ENCODE peak calls at places on chromosomes 12 and 14, in four cellular contexts. P is WTC11, O is SK-N-SH, X is K562. C is an unnamed sample.
A peak's percentile ranks its signal among the peaks of the same experiment; 100 is the strongest.

GRCh38 chr12:107668320-107668719 is 17.3 kb upstream of the PWP1 start:
- DNase-seq in P (no peak), O (no peak), X (no peak), C (no peak)

GRCh38 chr14:71139058-71139946 is 232.0 kb downstream of the PCNX1 start:
- DNase-seq in P (peak; percentile 78), O (peak; percentile 85), X (peak; percentile 71), C (peak; percentile 17)

GRCh38 chr12:87930033-87930432 is 99.2 kb downstream of the C12orf50 start:
- DNase-seq in P (no peak), O (no peak), X (no peak), C (no peak)

GRCh38 chr12:6554168-6554989 is 1.5 kb downstream of the IFFO1 start:
- DNase-seq in P (peak; percentile 93), O (peak; percentile 89), X (peak; percentile 63), C (no peak)

GRCh38 chr14:65824285-65824977 is 411.9 kb downstream of the FUT8 start:
- DNase-seq in P (peak; percentile 60), O (peak; percentile 70), X (peak; percentile 66), C (peak; percentile 34)

GRCh38 chr12:3149505-3150307 is 72.5 kb downstream of the TSPAN9 start:
- DNase-seq in P (no peak), O (no peak), X (no peak), C (no peak)

GRCh38 chr12:68067762-68068376 is 78.6 kb downstream of the IFNG-AS1 start:
- DNase-seq in P (no peak), O (no peak), X (peak; percentile 10), C (no peak)

GRCh38 chr12:93347054-93347786 is 30.5 kb upstream of the NUDT4 start:
- DNase-seq in P (no peak), O (peak; percentile 47), X (no peak), C (no peak)

GRCh38 chr14:84403585-84403984 is 1126.4 kb upstream of the FLRT2 start:
- DNase-seq in P (peak; percentile 32), O (no peak), X (no peak), C (no peak)

GRCh38 chr14:100307215-100308111 is 1.2 kb upstream of the SLC25A29 start:
- DNase-seq in P (peak; percentile 52), O (peak; percentile 78), X (no peak), C (no peak)

GRCh38 chr12:54591001-54591591 is 2.6 kb upstream of the PPP1R1A start:
- DNase-seq in P (no peak), O (no peak), X (no peak), C (no peak)

GRCh38 chr14:32252030-32252670 is 49.1 kb upstream of the RNU6-8 start:
- DNase-seq in P (peak; percentile 37), O (peak; percentile 76), X (peak; percentile 38), C (peak; percentile 36)

GRCh38 chr12:123150273-123150803 is 552 bp downstream of the PITPNM2 start:
- DNase-seq in P (peak; percentile 32), O (peak; percentile 88), X (peak; percentile 80), C (no peak)

GRCh38 chr14:68476212-68476964 is 316.5 kb downstream of the ZFP36L1 start:
- DNase-seq in P (no peak), O (no peak), X (no peak), C (peak; percentile 93)

GRCh38 chr12:102114212-102114611 is 5.7 kb downstream of the NUP37 start:
- DNase-seq in P (no peak), O (no peak), X (no peak), C (no peak)

GRCh38 chr12:4779749-4780148 is 59.5 kb downstream of the GALNT8 start:
- DNase-seq in P (no peak), O (no peak), X (no peak), C (no peak)

GRCh38 chr14:68947802-68948201 is 31.3 kb downstream of the ACTN1 start:
- DNase-seq in P (no peak), O (no peak), X (no peak), C (no peak)

GRCh38 chr12:15829949-15830348 is 40.8 kb upstream of the EPS8 start:
- DNase-seq in P (no peak), O (no peak), X (no peak), C (no peak)

GRCh38 chr12:112788205-112788604 is 3.3 kb upstream of the RPH3A start:
- DNase-seq in P (peak; percentile 34), O (peak; percentile 39), X (peak; percentile 20), C (no peak)

GRCh38 chr14:101195309-101195724 is 291.8 kb upstream of the RTL1 start:
- DNase-seq in P (no peak), O (no peak), X (no peak), C (no peak)

GRCh38 chr14:69948311-69948710 is 69.1 kb downstream of the SMOC1 start:
- DNase-seq in P (no peak), O (no peak), X (no peak), C (no peak)

GRCh38 chr12:53751336-53752191 is at the start of gene CISTR:
- DNase-seq in P (peak; percentile 45), O (peak; percentile 66), X (peak; percentile 28), C (no peak)

GRCh38 chr12:32208355-32208754 is 101.7 kb downstream of the BICD1 start:
- DNase-seq in P (no peak), O (no peak), X (no peak), C (no peak)

DNA sequence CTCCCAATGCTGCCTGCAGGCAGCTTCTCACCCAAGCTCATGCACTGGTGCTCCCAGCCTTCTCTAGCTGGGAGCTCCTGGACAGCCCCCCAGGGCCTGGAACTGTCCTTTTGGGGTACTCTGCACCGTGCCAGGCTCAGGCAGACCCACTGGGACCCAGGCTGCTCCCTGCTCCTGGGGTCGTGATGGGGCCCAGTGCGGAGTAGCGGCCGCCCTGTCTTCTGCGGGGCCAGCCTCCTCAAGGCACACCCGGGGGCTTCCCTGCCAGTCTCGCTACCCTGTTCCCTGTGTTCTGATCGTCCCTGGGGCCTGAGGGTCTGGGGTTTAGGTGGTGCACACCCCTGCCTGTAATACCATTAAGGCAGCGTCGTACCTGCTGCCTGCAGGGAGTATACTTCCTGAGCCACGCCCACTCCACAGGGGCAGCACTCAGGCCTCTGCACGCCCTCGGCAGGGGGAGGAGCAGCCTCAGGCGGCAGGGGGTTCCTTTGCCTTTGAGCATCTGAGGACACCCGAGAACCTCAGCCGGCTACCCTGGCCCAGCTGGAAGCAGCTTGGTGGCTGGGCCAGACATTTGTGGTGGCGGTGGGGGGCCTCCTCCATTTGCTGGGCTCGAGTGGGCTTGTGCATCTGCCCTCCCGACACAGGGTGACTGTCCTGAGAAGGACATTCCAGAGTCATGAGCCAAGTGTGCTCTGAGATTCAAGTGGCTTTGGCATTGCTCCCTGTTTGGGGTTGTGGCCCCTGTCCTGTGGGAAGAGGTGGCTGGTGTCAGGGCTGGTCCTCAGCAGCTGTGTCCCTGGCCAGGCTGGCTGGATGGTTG is 9.2 kb upstream of the CRIP2 start:
- DNase-seq in P (peak; percentile 43), O (no peak), X (no peak), C (no peak)
- TF ChIP-seq USF1 in P (no peak), O (no peak), X (no peak), C (no peak)

DNA sequence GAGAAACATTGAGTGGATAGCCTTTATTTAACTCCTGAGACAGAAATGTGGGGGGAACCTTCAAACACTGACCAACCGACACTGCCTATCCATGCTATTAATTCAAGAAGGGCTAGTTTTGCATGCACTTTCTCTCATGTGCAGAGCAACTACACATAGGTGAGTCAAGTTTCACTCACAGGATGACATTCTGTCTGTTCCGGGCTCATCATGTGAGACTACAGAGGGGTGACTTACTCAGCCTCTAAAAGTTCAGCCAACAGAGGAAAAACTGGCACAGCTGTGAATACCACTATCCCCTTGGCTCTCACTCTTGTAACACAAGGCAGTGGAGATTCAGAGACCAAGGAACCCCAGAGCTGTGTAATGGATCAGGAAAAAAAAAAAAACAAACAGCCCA is 13.3 kb downstream of the BEST3 start:
- DNase-seq in P (no peak), O (no peak), X (no peak), C (no peak)
- TF ChIP-seq MAX in P (no peak), O (no peak), X (no peak), C (no peak)

GRCh38 chr14:95237121-95237876 is 80.0 kb upstream of the DICER1 start:
- DNase-seq in P (no peak), O (no peak), X (no peak), C (no peak)
- TF ChIP-seq USF1 in P (no peak), O (no peak), X (no peak), C (no peak)

GRCh38 chr12:50017047-50017446 is 8.2 kb downstream of the RACGAP1 start:
- DNase-seq in P (no peak), O (no peak), X (no peak), C (no peak)

GRCh38 chr12:50018968-50019367 is 6.3 kb downstream of the RACGAP1 start:
- DNase-seq in P (no peak), O (no peak), X (no peak), C (no peak)

GRCh38 chr12:50021071-50021470 is 4.2 kb downstream of the RACGAP1 start:
- DNase-seq in P (no peak), O (no peak), X (no peak), C (no peak)

GRCh38 chr12:50017653-50018052 is 7.6 kb downstream of the RACGAP1 start:
- DNase-seq in P (no peak), O (no peak), X (no peak), C (no peak)

GRCh38 chr12:50019524-50019923 is 5.8 kb downstream of the RACGAP1 start:
- DNase-seq in P (no peak), O (no peak), X (no peak), C (no peak)
- TF ChIP-seq MAX in P (no peak), O (no peak), X (no peak), C (no peak)